ENCODE peak calls at places on chromosomes 2 and 18, in six cellular contexts. F is AG09309, N is aorta, O is foreskin fibroblast, U is fibroblast of pulmonary artery, G is mucosa of descending colon. E is an unnamed sample.

GRCh38 chr2:73827018-73827417 is 1.7 kb upstream of the STAMBP start:
- DNase-seq in F (no peak), U (peak; percentile 66), N (no peak), G (no peak), O (no peak), E (peak; percentile 59)

GRCh38 chr2:228681426-228681825 is 499.9 kb upstream of the SPHKAP start:
- DNase-seq in U (peak; percentile 76), N (no peak), F (no peak), O (peak; percentile 49), G (no peak), E (peak; percentile 73)

GRCh38 chr2:64914735-64915509 is 74.3 kb upstream of the SLC1A4 start:
- DNase-seq in O (peak; percentile 32), N (no peak), G (no peak), F (no peak), U (peak; percentile 21), E (no peak)

GRCh38 chr18:23943104-23943503 is 71.5 kb upstream of the TTC39C start:
- DNase-seq in U (no peak), F (no peak), O (no peak), N (no peak), G (no peak), E (no peak)

GRCh38 chr2:241053576-241054251 is 48.4 kb downstream of the MTERF4 start:
- DNase-seq in F (no peak), U (no peak), N (no peak), O (no peak), G (no peak), E (no peak)

GRCh38 chr2:99420751-99421299 is 69.0 kb downstream of the REV1 start:
- DNase-seq in U (peak; percentile 34), F (no peak), G (no peak), N (no peak), O (peak; percentile 38), E (peak; percentile 76)

GRCh38 chr2:26605969-26606846 is 35.0 kb downstream of the CIB4 start:
- DNase-seq in F (no peak), U (no peak), G (no peak), O (no peak), N (no peak), E (no peak)

GRCh38 chr2:869357-869871 is 81.2 kb upstream of the SNTG2 start:
- DNase-seq in U (no peak), F (no peak), G (no peak), O (no peak), N (no peak), E (no peak)

GRCh38 chr2:101710690-101711318 is 13.3 kb downstream of the MAP4K4 start:
- DNase-seq in N (no peak), F (no peak), O (no peak), U (no peak), G (no peak), E (no peak)

GRCh38 chr2:145110668-145111067 is 590.7 kb upstream of the ZEB2 start:
- DNase-seq in G (no peak), O (no peak), U (peak; percentile 36), N (no peak), F (no peak), E (peak; percentile 52)

GRCh38 chr18:72762505-72763122 is 105.2 kb downstream of the NETO1 start:
- DNase-seq in F (peak; percentile 45), O (peak; percentile 46), N (no peak), G (no peak), U (peak; percentile 76), E (peak; percentile 81)

GRCh38 chr18:1147616-1148184 is 243.0 kb downstream of the ADCYAP1 start:
- DNase-seq in G (no peak), F (no peak), N (no peak), O (no peak), U (no peak), E (no peak)

GRCh38 chr2:237669129-237669627 is 41.8 kb downstream of the LRRFIP1 start:
- DNase-seq in O (no peak), F (no peak), G (no peak), N (no peak), U (no peak), E (no peak)

GRCh38 chr2:176281267-176281666 is 12.0 kb downstream of the MTX2 start:
- DNase-seq in F (peak; percentile 47), N (no peak), U (no peak), O (peak; percentile 42), G (no peak), E (peak; percentile 56)

GRCh38 chr2:175431054-175431780 is 249.7 kb upstream of the ATP5MC3 start:
- DNase-seq in U (no peak), G (no peak), O (no peak), N (no peak), F (no peak), E (no peak)

GRCh38 chr2:217845251-217845650 is 157.5 kb downstream of the TNS1 start:
- DNase-seq in N (no peak), G (no peak), U (no peak), F (no peak), O (no peak), E (no peak)

GRCh38 chr2:104412384-104412783 is 441.5 kb upstream of the POU3F3 start:
- DNase-seq in O (no peak), F (no peak), G (no peak), N (no peak), U (no peak), E (peak; percentile 31)

GRCh38 chr2:199696048-199696447 is 154.9 kb downstream of the FTCDNL1 start:
- DNase-seq in U (no peak), N (no peak), O (no peak), G (peak; percentile 33), F (no peak), E (no peak)

GRCh38 chr2:71831208-71831577 is 316.5 kb downstream of the CYP26B1 start:
- DNase-seq in N (peak; percentile 90), G (no peak), F (peak; percentile 89), U (peak; percentile 61), O (peak; percentile 81), E (peak; percentile 69)

GRCh38 chr2:234257859-234258561 is 207.5 kb downstream of the SPP2 start:
- DNase-seq in O (peak; percentile 98), G (no peak), U (peak; percentile 96), N (peak; percentile 63), F (peak; percentile 95), E (peak; percentile 99)

GRCh38 chr2:197294260-197294659 is 16.3 kb downstream of the ANKRD44 start:
- DNase-seq in G (no peak), F (no peak), N (no peak), U (no peak), O (no peak), E (no peak)

GRCh38 chr2:1430491-1430890 is 17.2 kb downstream of the TPO start:
- DNase-seq in F (no peak), G (no peak), O (no peak), N (no peak), U (no peak), E (no peak)

GRCh38 chr2:86225581-86225980 is 26.3 kb downstream of the MRPL35 start:
- DNase-seq in O (peak; percentile 31), F (no peak), G (peak; percentile 66), N (peak; percentile 90), U (peak; percentile 22), E (no peak)

GRCh38 chr2:53886406-53887280 is 26.9 kb upstream of the GPR75 start:
- DNase-seq in O (no peak), G (no peak), F (no peak), N (no peak), U (no peak), E (no peak)

GRCh38 chr2:10385933-10386773 is 62.0 kb downstream of the ODC1 start:
- DNase-seq in G (no peak), O (peak; percentile 57), U (peak; percentile 50), F (no peak), N (no peak), E (peak; percentile 60)

GRCh38 chr18:11496561-11497172 is 112.7 kb upstream of the SLC35G4 start:
- DNase-seq in F (no peak), G (no peak), O (no peak), N (no peak), U (no peak), E (no peak)

GRCh38 chr2:200308001-200308400 is 1.5 kb downstream of the SPATS2L start:
- DNase-seq in N (no peak), F (no peak), G (no peak), O (peak; percentile 32), U (peak; percentile 49), E (peak; percentile 59)

GRCh38 chr2:127218843-127219715 is 1.0 kb downstream of the CYP27C1 start:
- DNase-seq in U (no peak), G (no peak), O (no peak), F (no peak), N (no peak), E (no peak)
- H3K4me3 ChIP-seq in U (peak overlapping the region; percentile 38), G (no peak overlapping the region), O (peak overlapping the region; percentile 47), F (peak overlapping the region; percentile 81), N (peak overlapping the region; percentile 56), E (peak overlapping the region; percentile 67)

GRCh38 chr2:216634317-216635148 is 1.3 kb downstream of the IGFBP2 start:
- DNase-seq in U (no peak), O (no peak), G (no peak), F (no peak), N (no peak), E (peak; percentile 33)
- H3K4me3 ChIP-seq in U (peak overlapping the region; percentile 44), O (peak overlapping the region; percentile 62), G (no peak overlapping the region), F (peak overlapping the region; percentile 34), N (peak overlapping the region; percentile 99), E (peak overlapping the region; percentile 69)

DNA sequence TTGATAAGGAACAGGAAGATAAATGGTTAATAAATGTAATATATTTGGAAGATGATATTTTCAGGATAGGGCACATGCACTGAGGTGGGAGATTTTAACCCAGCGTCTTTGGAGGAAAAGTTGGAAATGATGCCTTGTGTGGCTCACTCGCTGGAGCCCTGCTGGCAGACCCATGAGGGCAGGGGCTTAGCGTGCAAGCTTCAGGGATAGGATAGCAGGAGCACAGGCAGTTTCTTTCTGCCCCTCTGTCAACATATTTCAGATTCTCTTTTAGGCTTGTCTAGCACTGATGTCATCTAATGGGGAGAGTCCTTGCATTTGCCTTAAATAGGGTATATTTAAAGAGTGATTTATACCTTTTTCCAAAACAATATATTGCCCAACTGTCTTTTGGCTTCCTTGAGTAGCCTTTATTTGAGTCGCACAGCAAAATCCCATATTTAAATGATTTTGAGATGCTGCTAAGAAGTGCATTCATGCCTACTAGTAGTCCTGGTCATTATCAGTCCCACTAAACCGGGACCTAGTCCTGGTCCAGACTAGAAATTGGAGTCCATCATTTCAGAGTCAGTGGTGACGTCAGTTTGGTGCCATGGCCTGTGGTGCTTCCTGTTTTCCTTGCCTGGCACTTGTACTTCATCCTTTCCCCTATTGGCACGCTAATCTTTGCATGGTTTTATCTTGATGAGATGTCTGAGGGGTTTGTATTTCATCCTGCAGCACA is 45.8 kb downstream of the SH3RF3 start:
- DNase-seq in G (no peak), U (no peak), N (no peak), F (no peak), O (no peak), E (no peak)
- H3K4me3 ChIP-seq in G (no peak overlapping the region), U (no peak overlapping the region), N (no peak overlapping the region), F (no peak overlapping the region), O (no peak overlapping the region), E (no peak overlapping the region)

GRCh38 chr18:3254725-3255124 is 7.1 kb downstream of the MYL12A start:
- DNase-seq in U (no peak), F (no peak), G (no peak), N (no peak), O (no peak), E (no peak)
- H3K4me3 ChIP-seq in U (no peak overlapping the region), F (no peak overlapping the region), G (no peak overlapping the region), N (no peak overlapping the region), O (no peak overlapping the region), E (no peak overlapping the region)

GRCh38 chr2:27765621-27766286 is 5.8 kb upstream of the MRPL33 start:
- DNase-seq in G (peak; percentile 70), O (no peak), N (peak; percentile 72), U (peak; percentile 56), F (no peak), E (no peak)
- H3K4me3 ChIP-seq in G (no peak overlapping the region), O (peak overlapping the region; percentile 31), N (no peak overlapping the region), U (peak overlapping the region; percentile 33), F (no peak overlapping the region), E (no peak overlapping the region)

GRCh38 chr2:15954761-15955160 is 14.4 kb downstream of the MYCN start:
- DNase-seq in U (no peak), G (no peak), O (no peak), N (no peak), F (no peak), E (no peak)
- H3K4me3 ChIP-seq in U (no peak overlapping the region), G (no peak overlapping the region), O (no peak overlapping the region), N (no peak overlapping the region), F (no peak overlapping the region), E (no peak overlapping the region)

E was measured in astrocyte of the spinal cord.